ENCODE peak calls at places on chromosomes 13 and 19, in four cellular contexts. One of them, this sample, is unnamed.

GRCh38 chr19:7869453-7869909 is 4.7 kb downstream of the PRR36 start:
- DNase-seq in MV-4-11: peak
- DNase-seq in cardiac septum: no peak
- DNase-seq in Panc1: no peak
- DNase-seq in this sample: no peak

GRCh38 chr13:94249512-94249911 is 230.0 kb downstream of the DCT start:
- DNase-seq in cardiac septum: no peak
- DNase-seq in Panc1: no peak
- DNase-seq in MV-4-11: no peak
- DNase-seq in this sample: no peak

GRCh38 chr19:35306473-35307246 is 14.7 kb downstream of the MAG start:
- DNase-seq in cardiac septum: no peak
- DNase-seq in MV-4-11: no peak
- DNase-seq in Panc1: no peak
- DNase-seq in this sample: no peak

GRCh38 chr19:18274776-18275356 is 614 bp upstream of the IQCN start:
- DNase-seq in cardiac septum: peak
- DNase-seq in MV-4-11: peak
- DNase-seq in Panc1: no peak
- DNase-seq in this sample: no peak

GRCh38 chr13:76825415-76825814 is 60.8 kb downstream of the KCTD12 start:
- DNase-seq in cardiac septum: no peak
- DNase-seq in Panc1: no peak
- DNase-seq in MV-4-11: no peak
- DNase-seq in this sample: no peak

GRCh38 chr13:98890186-98890585 is 87.7 kb downstream of the DOCK9 start:
- DNase-seq in Panc1: no peak
- DNase-seq in cardiac septum: no peak
- DNase-seq in MV-4-11: peak
- DNase-seq in this sample: no peak

GRCh38 chr13:99988469-99989375 is 7.1 kb downstream of the ZIC2 start:
- DNase-seq in MV-4-11: no peak
- DNase-seq in cardiac septum: no peak
- DNase-seq in Panc1: no peak
- DNase-seq in this sample: no peak

GRCh38 chr19:39146686-39147450 is 21.3 kb downstream of the PAK4 start:
- DNase-seq in MV-4-11: no peak
- DNase-seq in cardiac septum: no peak
- DNase-seq in Panc1: no peak
- DNase-seq in this sample: no peak

GRCh38 chr13:80359459-80360297 is 18.8 kb upstream of the SPRY2 start:
- DNase-seq in MV-4-11: peak
- DNase-seq in Panc1: no peak
- DNase-seq in cardiac septum: no peak
- DNase-seq in this sample: peak

GRCh38 chr19:35206379-35206778 is 22.2 kb downstream of the FAM187B start:
- DNase-seq in cardiac septum: no peak
- DNase-seq in MV-4-11: no peak
- DNase-seq in Panc1: no peak
- DNase-seq in this sample: no peak

GRCh38 chr19:39362682-39363657 is 20.7 kb downstream of the SAMD4B start:
- DNase-seq in cardiac septum: no peak
- DNase-seq in Panc1: no peak
- DNase-seq in MV-4-11: no peak
- DNase-seq in this sample: no peak

GRCh38 chr13:99911965-99912566 is 59.5 kb downstream of the ZIC5 start:
- DNase-seq in Panc1: no peak
- DNase-seq in cardiac septum: no peak
- DNase-seq in MV-4-11: no peak
- DNase-seq in this sample: no peak

GRCh38 chr19:29702958-29703320 is 12.1 kb downstream of the C19orf12 start:
- DNase-seq in cardiac septum: no peak
- DNase-seq in Panc1: no peak
- DNase-seq in MV-4-11: no peak
- DNase-seq in this sample: no peak